ENCODE peak calls at places on chromosome 2, in five cellular contexts. One of them, this sample, is unnamed. For H3K79me1, the result is how much of the 10 kb centered on the place peaks cover.

GRCh38 chr2:73972846-73973245 is 11.9 kb upstream of the TET3 start:
- DNase-seq in IMR-90: no peak
- DNase-seq in neuronal stem cell: no peak
- DNase-seq in mesenchymal stem cell: no peak
- DNase-seq in H9: no peak
- DNase-seq in this sample: no peak

GRCh38 chr2:121018136-121019057 is 266.6 kb downstream of the TFCP2L1 start:
- DNase-seq in IMR-90: peak
- DNase-seq in neuronal stem cell: peak
- DNase-seq in mesenchymal stem cell: no peak
- DNase-seq in H9: peak
- DNase-seq in this sample: peak

GRCh38 chr2:112055833-112056625 is 960 bp downstream of the TMEM87B start:
- DNase-seq in IMR-90: peak
- DNase-seq in neuronal stem cell: peak
- DNase-seq in mesenchymal stem cell: peak
- DNase-seq in H9: no peak
- DNase-seq in this sample: peak

GRCh38 chr2:47026738-47027531 is 111.3 kb upstream of the MCFD2 start:
- DNase-seq in IMR-90: no peak
- DNase-seq in neuronal stem cell: no peak
- DNase-seq in mesenchymal stem cell: no peak
- DNase-seq in H9: no peak
- DNase-seq in this sample: no peak

GRCh38 chr2:65023742-65024141 is 32.5 kb upstream of the CEP68 start:
- DNase-seq in IMR-90: no peak
- DNase-seq in neuronal stem cell: no peak
- DNase-seq in mesenchymal stem cell: no peak
- DNase-seq in H9: no peak
- DNase-seq in this sample: no peak

GRCh38 chr2:231527955-231528635 is 2.1 kb downstream of the NMUR1 start:
- DNase-seq in IMR-90: no peak
- DNase-seq in neuronal stem cell: no peak
- DNase-seq in mesenchymal stem cell: no peak
- DNase-seq in H9: no peak
- DNase-seq in this sample: no peak

GRCh38 chr2:174690026-174690425 is 74.2 kb downstream of the CHRNA1 start:
- DNase-seq in IMR-90: no peak
- DNase-seq in neuronal stem cell: no peak
- DNase-seq in mesenchymal stem cell: no peak
- DNase-seq in H9: no peak
- DNase-seq in this sample: no peak

GRCh38 chr2:155708052-155708451 is 624.5 kb downstream of the NR4A2 start:
- DNase-seq in IMR-90: no peak
- DNase-seq in neuronal stem cell: no peak
- DNase-seq in mesenchymal stem cell: no peak
- DNase-seq in H9: no peak
- DNase-seq in this sample: peak

GRCh38 chr2:128374711-128375413 is 56.2 kb upstream of the HS6ST1 start:
- DNase-seq in IMR-90: no peak
- DNase-seq in neuronal stem cell: no peak
- DNase-seq in mesenchymal stem cell: no peak
- DNase-seq in H9: no peak
- DNase-seq in this sample: no peak

GRCh38 chr2:213251618-213252017 is 32.6 kb upstream of the SPAG16 start:
- DNase-seq in IMR-90: peak
- DNase-seq in neuronal stem cell: peak
- DNase-seq in mesenchymal stem cell: peak
- DNase-seq in H9: no peak
- DNase-seq in this sample: peak

GRCh38 chr2:38439226-38439612 is 62.1 kb upstream of the ATL2 start:
- DNase-seq in IMR-90: no peak
- DNase-seq in neuronal stem cell: no peak
- DNase-seq in mesenchymal stem cell: no peak
- DNase-seq in H9: no peak
- DNase-seq in this sample: no peak

GRCh38 chr2:191500566-191501389 is 177.2 kb upstream of the NABP1 start:
- DNase-seq in IMR-90: no peak
- DNase-seq in neuronal stem cell: no peak
- DNase-seq in mesenchymal stem cell: no peak
- DNase-seq in H9: no peak
- DNase-seq in this sample: peak

DNA sequence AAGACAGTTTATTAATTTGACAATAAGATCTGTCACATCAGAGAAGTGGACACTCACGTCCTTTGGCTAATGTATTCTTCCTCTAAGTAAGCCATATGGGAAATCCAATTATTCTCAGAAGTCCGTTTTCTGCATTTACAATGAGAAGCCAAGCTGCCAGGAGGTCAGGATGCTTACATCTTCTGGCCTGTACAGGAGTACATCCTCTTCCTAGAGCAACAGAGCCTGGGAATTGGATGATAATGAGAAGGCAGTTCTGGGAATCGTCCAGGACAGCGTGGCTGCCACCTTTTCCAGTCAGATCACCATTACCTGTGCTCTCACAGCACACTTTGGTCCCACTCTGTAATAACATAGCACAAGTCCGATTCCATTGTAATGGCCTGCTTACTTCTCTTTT is 5.2 kb downstream of the RAPGEF4 start:
- DNase-seq in IMR-90: no peak
- DNase-seq in neuronal stem cell: no peak
- DNase-seq in mesenchymal stem cell: no peak
- DNase-seq in H9: no peak
- DNase-seq in this sample: no peak
- H2BK15ac ChIP-seq in IMR-90: no peak
- H2BK15ac ChIP-seq in neuronal stem cell: no peak
- H2BK15ac ChIP-seq in mesenchymal stem cell: no peak
- H2BK15ac ChIP-seq in H9: no peak
- H2BK15ac ChIP-seq in this sample: no peak

DNA sequence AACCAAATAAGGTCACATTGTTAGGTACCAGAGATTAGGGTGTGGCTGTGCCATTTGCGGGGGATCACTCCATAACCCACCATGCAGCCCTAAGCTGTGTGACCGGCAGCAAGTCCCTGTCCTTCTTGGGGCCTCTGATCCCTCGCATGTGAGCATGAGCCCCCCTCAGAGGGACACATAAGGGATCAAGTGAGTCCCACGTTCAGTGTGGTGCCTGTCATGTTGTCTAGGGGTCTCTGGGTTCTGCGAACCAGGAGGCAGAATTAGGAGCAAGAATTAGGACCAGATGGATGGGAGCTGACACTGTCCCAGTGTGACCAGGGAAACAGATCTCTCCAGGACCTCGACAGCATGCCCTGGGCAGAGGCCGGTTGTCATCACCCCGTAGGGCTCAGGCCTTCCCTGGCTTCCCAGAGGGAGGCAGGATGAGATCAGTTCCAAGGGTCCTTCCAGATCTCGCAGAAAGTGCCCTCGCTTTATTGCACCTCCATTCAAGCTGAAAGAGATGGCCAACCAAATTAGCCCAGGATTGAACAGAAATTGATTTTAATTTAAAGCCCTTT is 113.2 kb upstream of the OTOS start:
- DNase-seq in IMR-90: no peak
- DNase-seq in neuronal stem cell: no peak
- DNase-seq in mesenchymal stem cell: no peak
- DNase-seq in H9: no peak
- DNase-seq in this sample: no peak
- H3K79me1 ChIP-seq in IMR-90: under half
- H3K79me1 ChIP-seq in neuronal stem cell: under half
- H3K79me1 ChIP-seq in mesenchymal stem cell: under half
- H3K79me1 ChIP-seq in H9: under half
- H3K79me1 ChIP-seq in this sample: under half

GRCh38 chr2:220935789-220936321 is 636.2 kb downstream of the EPHA4 start:
- DNase-seq in IMR-90: peak
- DNase-seq in neuronal stem cell: no peak
- DNase-seq in mesenchymal stem cell: no peak
- DNase-seq in H9: no peak
- DNase-seq in this sample: no peak
- H2BK15ac ChIP-seq in IMR-90: no peak
- H2BK15ac ChIP-seq in neuronal stem cell: no peak
- H2BK15ac ChIP-seq in mesenchymal stem cell: no peak
- H2BK15ac ChIP-seq in H9: no peak
- H2BK15ac ChIP-seq in this sample: no peak

GRCh38 chr2:236573066-236573929 is 3.7 kb downstream of the ACKR3 start:
- DNase-seq in IMR-90: no peak
- DNase-seq in neuronal stem cell: no peak
- DNase-seq in mesenchymal stem cell: no peak
- DNase-seq in H9: no peak
- DNase-seq in this sample: peak
- H3K79me1 ChIP-seq in IMR-90: under half
- H3K79me1 ChIP-seq in neuronal stem cell: under half
- H3K79me1 ChIP-seq in mesenchymal stem cell: under half
- H3K79me1 ChIP-seq in H9: under half
- H3K79me1 ChIP-seq in this sample: under half

This sample was measured in mesendoderm.